ENCODE peak calls at places on chromosomes 5 and 9, in seven cellular contexts. X, N, I, U, K, V and Q are unnamed samples.
A peak's percentile ranks its signal among the peaks of the same experiment; 100 is the strongest.

GRCh38 chr5:32403760-32404159 is 40.8 kb downstream of the ZFR start:
- DNase-seq in U (no peak), I (no peak), N (no peak), X (no peak), V (no peak), K (no peak), Q (no peak)

GRCh38 chr5:64612349-64612961 is 77.8 kb upstream of the SHISAL2B start:
- DNase-seq in U (peak; percentile 75), I (no peak), V (peak; percentile 39), K (peak; percentile 54), N (peak; percentile 80), X (no peak), Q (peak; percentile 20)

GRCh38 chr9:96344458-96345180 is 38.9 kb downstream of the SLC35D2 start:
- DNase-seq in U (peak; percentile 2), V (peak; percentile 84), K (peak; percentile 59), N (peak; percentile 98), I (no peak), X (no peak), Q (no peak)

GRCh38 chr5:135477594-135477993 is 25.4 kb upstream of the TIFAB start:
- DNase-seq in N (no peak), U (no peak), I (no peak), V (no peak), K (no peak), X (peak; percentile 27), Q (no peak)

GRCh38 chr5:107869459-107870115 is 198.8 kb upstream of the EFNA5 start:
- DNase-seq in I (no peak), K (no peak), N (peak; percentile 64), U (no peak), X (no peak), V (no peak), Q (no peak)

GRCh38 chr5:50325237-50325832 is 115.8 kb downstream of the EMB start:
- DNase-seq in N (peak; percentile 43), V (no peak), X (no peak), I (no peak), K (no peak), U (peak; percentile 2), Q (peak; percentile 32)

GRCh38 chr9:122837266-122837850 is 9.0 kb upstream of the PDCL start:
- DNase-seq in I (no peak), V (no peak), N (no peak), K (no peak), X (no peak), U (no peak), Q (no peak)

GRCh38 chr5:55634204-55634785 is 77.8 kb downstream of the SLC38A9 start:
- DNase-seq in K (peak; percentile 53), N (peak; percentile 86), I (no peak), V (no peak), X (no peak), U (no peak), Q (no peak)

GRCh38 chr5:66646570-66646969 is 50.4 kb downstream of the MAST4 start:
- DNase-seq in I (no peak), N (peak; percentile 7), X (no peak), V (no peak), U (no peak), K (no peak), Q (no peak)

GRCh38 chr5:66647146-66647856 is 51.1 kb downstream of the MAST4 start:
- DNase-seq in V (no peak), K (no peak), N (no peak), I (no peak), U (no peak), X (no peak), Q (no peak)

GRCh38 chr5:66642538-66642937 is 46.3 kb downstream of the MAST4 start:
- DNase-seq in K (no peak), U (no peak), I (no peak), X (no peak), N (no peak), V (no peak), Q (no peak)

GRCh38 chr5:66645039-66645438 is 48.8 kb downstream of the MAST4 start:
- DNase-seq in U (no peak), N (no peak), V (no peak), X (no peak), I (no peak), K (no peak), Q (no peak)

DNA sequence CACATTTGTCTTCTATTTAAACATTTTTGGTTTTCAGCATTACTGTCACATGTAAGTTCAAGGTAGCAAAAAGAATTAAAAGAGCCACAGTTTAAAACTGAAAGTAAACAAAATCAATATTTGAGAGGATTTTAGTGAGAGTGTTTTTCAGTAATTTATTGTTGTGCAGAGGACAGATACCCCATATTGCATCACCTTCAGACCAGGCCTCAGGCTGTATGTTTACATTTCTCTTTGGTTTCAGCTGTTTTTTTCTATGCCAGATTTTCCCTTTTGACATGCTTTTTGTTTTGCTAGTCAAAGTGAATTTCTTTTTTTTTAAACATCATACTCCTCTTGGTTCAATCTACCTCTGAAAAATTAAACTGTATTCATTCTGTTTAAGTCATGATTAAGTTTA is 47.2 kb downstream of the MAST4 start:
- DNase-seq in K (no peak), V (no peak), X (no peak), I (no peak), N (peak; percentile 47), U (no peak), Q (no peak)
- H3K4me3 ChIP-seq in K (no peak overlapping the region), V (no peak overlapping the region), X (no peak overlapping the region), I (no peak overlapping the region), N (no peak overlapping the region), U (no peak overlapping the region), Q (no peak overlapping the region)

GRCh38 chr9:89408628-89409101 is 89.2 kb downstream of the SEMA4D start:
- DNase-seq in I (no peak), U (no peak), V (no peak), X (no peak), N (no peak), K (no peak), Q (peak; percentile 94)
- H3K27ac ChIP-seq in I (no peak overlapping the region), U (no peak overlapping the region), V (no peak overlapping the region), X (no peak overlapping the region), N (no peak overlapping the region), K (no peak overlapping the region), Q (peak overlapping the region; percentile 65)

DNA sequence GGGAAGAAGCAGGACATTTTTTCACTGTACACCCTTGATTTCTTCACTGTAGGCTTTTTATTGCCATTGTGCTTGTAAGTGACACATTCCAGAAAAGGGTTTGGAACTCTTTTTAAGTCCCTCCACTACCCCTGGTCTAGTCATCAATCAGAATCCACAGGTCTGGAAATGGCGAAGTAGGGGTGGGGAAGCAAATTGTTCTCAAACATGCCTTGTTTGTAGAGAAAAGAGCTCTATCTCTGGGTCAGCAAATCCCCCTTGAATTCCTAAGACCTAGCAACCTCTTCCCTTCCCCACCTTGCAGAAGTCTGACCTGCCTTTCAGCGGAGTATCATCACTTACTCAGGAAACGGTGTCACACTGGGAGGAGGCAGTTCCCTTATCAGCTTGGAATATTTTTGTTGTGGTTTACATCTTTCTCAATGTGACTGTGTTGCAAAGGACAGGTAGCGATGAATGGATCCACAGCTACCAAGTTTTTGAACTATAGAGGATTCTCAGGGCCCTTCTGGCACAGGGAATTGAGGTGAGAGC is 3.2 kb downstream of the SH3RF2 start:
- DNase-seq in V (no peak), K (no peak), U (no peak), X (no peak), N (no peak), I (no peak), Q (no peak)
- H3K4me3 ChIP-seq in V (no peak overlapping the region), K (no peak overlapping the region), U (peak overlapping the region; percentile 43), X (no peak overlapping the region), N (no peak overlapping the region), I (no peak overlapping the region), Q (peak overlapping the region; percentile 0)

GRCh38 chr5:137478043-137478442 is 21.1 kb downstream of the SPOCK1 start:
- DNase-seq in X (no peak), I (no peak), K (no peak), V (no peak), N (no peak), U (no peak), Q (no peak)
- H3K27ac ChIP-seq in X (no peak overlapping the region), I (no peak overlapping the region), K (no peak overlapping the region), V (no peak overlapping the region), N (no peak overlapping the region), U (no peak overlapping the region), Q (no peak overlapping the region)

DNA sequence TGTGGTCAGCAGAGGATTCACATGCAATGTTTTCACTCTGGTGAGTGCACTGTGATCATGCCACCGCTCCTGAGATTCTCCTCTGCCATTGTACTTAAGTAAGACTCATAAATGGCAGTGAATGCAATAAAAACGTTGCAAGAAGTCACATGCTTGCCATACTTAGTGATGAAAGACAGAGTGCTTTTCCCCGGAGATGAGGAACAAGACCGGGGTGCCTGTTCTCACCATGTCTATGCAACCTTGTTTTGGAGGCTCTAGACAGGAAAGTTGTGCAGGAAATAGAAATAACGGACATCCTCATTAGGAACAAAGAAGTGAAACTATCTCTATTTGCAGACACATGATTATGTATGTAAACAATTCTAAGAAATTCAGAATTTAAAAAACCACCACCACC is 84.7 kb upstream of the IRX2 start:
- DNase-seq in X (no peak), I (no peak), V (no peak), K (no peak), U (no peak), N (no peak), Q (no peak)
- H3K4me3 ChIP-seq in X (no peak overlapping the region), I (no peak overlapping the region), V (no peak overlapping the region), K (no peak overlapping the region), U (no peak overlapping the region), N (no peak overlapping the region), Q (no peak overlapping the region)

GRCh38 chr9:133496901-133497411 is 18.1 kb upstream of the SLC2A6 start:
- DNase-seq in V (no peak), I (no peak), K (no peak), U (no peak), X (no peak), N (no peak), Q (no peak)
- H3K27ac ChIP-seq in V (no peak overlapping the region), I (no peak overlapping the region), K (no peak overlapping the region), U (no peak overlapping the region), X (no peak overlapping the region), N (no peak overlapping the region), Q (no peak overlapping the region)

DNA sequence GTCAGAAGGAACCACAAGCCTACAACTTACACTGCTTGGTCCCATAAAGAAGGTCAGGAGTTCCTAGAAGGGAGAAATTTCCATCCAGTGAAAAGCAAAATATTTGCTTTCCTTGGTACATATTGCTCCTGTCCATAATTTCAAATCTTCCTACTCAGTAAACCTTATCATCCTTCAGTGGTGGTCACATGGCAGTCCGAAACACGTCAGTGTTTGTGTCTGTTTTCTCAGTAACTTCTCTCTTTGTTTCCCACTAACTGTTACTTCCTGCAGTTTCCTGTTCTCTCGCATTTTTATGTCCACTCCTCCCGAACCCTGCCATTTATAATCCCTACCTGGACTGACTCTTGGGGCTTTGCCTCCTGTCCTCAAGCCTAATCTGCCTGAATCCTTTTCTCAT is 129.1 kb downstream of the FANCC start:
- DNase-seq in X (no peak), K (no peak), I (no peak), N (no peak), U (no peak), V (no peak), Q (no peak)
- H3K4me3 ChIP-seq in X (no peak overlapping the region), K (no peak overlapping the region), I (peak overlapping the region; percentile 27), N (no peak overlapping the region), U (no peak overlapping the region), V (no peak overlapping the region), Q (no peak overlapping the region)